ENCODE peak calls at places on chromosomes 1 and 21, in five cellular contexts. One of them, this sample, is unnamed. For H3K4me1, the result is how much of the 10 kb centered on the place peaks cover.

GRCh38 chr1:235304549-235305451 is 23.2 kb downstream of the ARID4B start:
- DNase-seq in IMR-90: peak
- DNase-seq in tibial nerve: no peak
- DNase-seq in testis: no peak
- DNase-seq in breast epithelium: no peak
- DNase-seq in this sample: no peak

GRCh38 chr1:47160716-47161115 is 23.5 kb downstream of the CYP4A22 start:
- DNase-seq in IMR-90: no peak
- DNase-seq in tibial nerve: no peak
- DNase-seq in testis: no peak
- DNase-seq in breast epithelium: no peak
- DNase-seq in this sample: no peak

GRCh38 chr1:245407983-245408382 is 253.2 kb downstream of the KIF26B start:
- DNase-seq in IMR-90: no peak
- DNase-seq in tibial nerve: no peak
- DNase-seq in testis: no peak
- DNase-seq in breast epithelium: no peak
- DNase-seq in this sample: no peak

GRCh38 chr1:243230914-243231313 is 24.2 kb downstream of the CEP170 start:
- DNase-seq in IMR-90: peak
- DNase-seq in tibial nerve: no peak
- DNase-seq in testis: no peak
- DNase-seq in breast epithelium: no peak
- DNase-seq in this sample: no peak

GRCh38 chr1:89199515-89199914 is 773 bp upstream of the GBP4 start:
- DNase-seq in IMR-90: no peak
- DNase-seq in tibial nerve: no peak
- DNase-seq in testis: no peak
- DNase-seq in breast epithelium: no peak
- DNase-seq in this sample: no peak

GRCh38 chr1:198113302-198113701 is 43.5 kb upstream of the NEK7 start:
- DNase-seq in IMR-90: peak
- DNase-seq in tibial nerve: no peak
- DNase-seq in testis: no peak
- DNase-seq in breast epithelium: no peak
- DNase-seq in this sample: no peak

GRCh38 chr1:25796807-25797458 is 3.1 kb upstream of the SELENON start:
- DNase-seq in IMR-90: peak
- DNase-seq in tibial nerve: peak
- DNase-seq in testis: peak
- DNase-seq in breast epithelium: peak
- DNase-seq in this sample: peak

GRCh38 chr1:28371011-28371378 is 1.5 kb downstream of the PHACTR4 start:
- DNase-seq in IMR-90: no peak
- DNase-seq in tibial nerve: no peak
- DNase-seq in testis: no peak
- DNase-seq in breast epithelium: no peak
- DNase-seq in this sample: no peak

GRCh38 chr1:25451903-25452302 is 21.2 kb downstream of the MACO1 start:
- DNase-seq in IMR-90: no peak
- DNase-seq in tibial nerve: no peak
- DNase-seq in testis: no peak
- DNase-seq in breast epithelium: no peak
- DNase-seq in this sample: no peak

GRCh38 chr1:6860401-6860800 is 75.1 kb downstream of the CAMTA1 start:
- DNase-seq in IMR-90: peak
- DNase-seq in tibial nerve: no peak
- DNase-seq in testis: no peak
- DNase-seq in breast epithelium: no peak
- DNase-seq in this sample: no peak

GRCh38 chr1:33640114-33640660 is 167.7 kb downstream of the ZSCAN20 start:
- DNase-seq in IMR-90: peak
- DNase-seq in tibial nerve: no peak
- DNase-seq in testis: no peak
- DNase-seq in breast epithelium: no peak
- DNase-seq in this sample: no peak

GRCh38 chr1:17251246-17251645 is 2.3 kb downstream of the PADI3 start:
- DNase-seq in IMR-90: no peak
- DNase-seq in tibial nerve: no peak
- DNase-seq in testis: no peak
- DNase-seq in breast epithelium: no peak
- DNase-seq in this sample: no peak

GRCh38 chr1:159977364-159978106 is 23.5 kb upstream of the SLAMF9 start:
- DNase-seq in IMR-90: no peak
- DNase-seq in tibial nerve: no peak
- DNase-seq in testis: no peak
- DNase-seq in breast epithelium: no peak
- DNase-seq in this sample: no peak

GRCh38 chr21:46183910-46184624 is at the start of gene SPATC1L:
- DNase-seq in IMR-90: peak
- DNase-seq in tibial nerve: peak
- DNase-seq in testis: peak
- DNase-seq in breast epithelium: no peak
- DNase-seq in this sample: peak

DNA sequence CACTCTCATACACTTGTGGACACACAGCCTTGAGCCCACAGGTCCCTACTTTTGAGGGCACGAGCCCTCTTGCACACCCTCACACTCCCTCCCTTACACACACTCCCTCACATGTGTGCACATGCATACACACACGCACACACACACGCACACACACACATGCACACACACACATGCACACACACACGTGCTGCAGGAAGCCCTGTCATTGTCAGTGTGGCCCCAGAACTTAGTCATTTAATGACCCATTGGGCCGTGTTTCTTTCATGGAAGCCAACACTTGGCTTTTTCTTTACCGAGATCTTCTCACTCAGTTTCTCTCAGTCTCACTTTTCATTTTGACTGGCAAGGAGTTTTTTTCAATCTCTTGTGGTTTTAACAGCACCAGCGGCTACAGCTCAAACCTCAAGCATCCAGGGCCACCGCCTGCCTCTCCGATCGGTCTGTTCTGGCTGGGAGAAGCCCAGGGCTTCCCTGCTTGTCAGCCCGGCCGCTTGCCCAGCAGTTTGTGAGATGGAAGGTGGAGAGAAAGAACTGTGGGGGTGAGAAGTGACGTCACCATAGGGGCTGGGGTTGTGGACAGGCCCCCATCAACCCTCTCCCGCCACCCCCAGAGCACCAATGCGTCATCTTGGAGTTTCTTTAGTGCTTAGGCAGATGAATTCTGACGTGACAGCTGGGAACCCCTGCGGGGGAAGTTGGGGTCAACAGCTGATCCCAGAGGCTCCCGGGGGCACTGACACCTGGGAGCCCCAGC is 15.8 kb upstream of the TNFRSF8 start:
- DNase-seq in IMR-90: peak
- DNase-seq in tibial nerve: no peak
- DNase-seq in testis: no peak
- DNase-seq in breast epithelium: no peak
- DNase-seq in this sample: peak
- TF ChIP-seq POLR2A in IMR-90: no peak
- TF ChIP-seq POLR2A in tibial nerve: no peak
- TF ChIP-seq POLR2A in testis: no peak
- TF ChIP-seq POLR2A in breast epithelium: no peak
- TF ChIP-seq POLR2A in this sample: no peak

DNA sequence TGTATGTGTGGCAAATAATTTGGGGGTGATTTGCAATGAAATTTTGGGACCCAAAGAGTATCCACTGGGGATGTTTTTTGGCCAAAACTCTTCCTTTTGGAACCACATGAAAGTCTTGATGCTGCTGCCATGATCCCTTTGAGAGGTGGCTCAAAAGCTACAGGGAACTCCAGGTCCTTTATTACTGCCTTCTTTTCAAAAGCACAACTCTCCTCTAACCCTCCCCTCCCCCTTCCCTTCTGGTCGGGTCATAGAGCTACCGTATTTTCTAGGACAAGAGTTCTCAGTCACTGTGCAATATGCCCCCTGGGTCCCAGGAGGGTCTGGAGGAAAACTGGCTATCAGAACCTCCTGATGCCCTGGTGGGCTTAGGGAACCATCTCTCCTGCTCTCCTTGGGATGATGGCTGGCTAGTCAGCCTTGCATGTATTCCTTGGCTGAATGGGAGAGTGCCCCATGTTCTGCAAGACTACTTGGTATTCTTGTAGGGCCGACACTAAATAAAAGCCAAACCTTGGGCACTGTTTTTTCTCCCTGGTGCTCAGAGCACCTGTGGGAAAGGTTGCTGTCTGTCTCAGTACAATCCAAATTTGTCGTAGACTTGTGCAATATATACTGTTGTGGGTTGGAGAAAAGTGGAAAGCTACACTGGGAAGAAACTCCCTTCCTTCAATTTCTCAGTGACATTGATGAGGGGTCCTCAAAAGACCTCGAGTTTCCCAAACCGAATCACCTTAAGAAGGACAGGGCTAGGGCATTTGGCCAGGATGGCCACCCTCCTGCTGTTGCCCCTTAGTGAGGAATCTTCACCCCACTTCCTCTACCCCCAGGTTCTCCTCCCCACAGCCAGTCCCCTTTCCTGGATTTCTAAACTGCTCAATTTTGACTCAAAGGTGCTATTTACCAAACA is 3.1 kb downstream of the BTG2 start:
- DNase-seq in IMR-90: no peak
- DNase-seq in tibial nerve: no peak
- DNase-seq in testis: no peak
- DNase-seq in breast epithelium: no peak
- DNase-seq in this sample: no peak
- H3K4me1 ChIP-seq in IMR-90: under half
- H3K4me1 ChIP-seq in tibial nerve: under half
- H3K4me1 ChIP-seq in testis: under half
- H3K4me1 ChIP-seq in breast epithelium: under half
- H3K4me1 ChIP-seq in this sample: under half

GRCh38 chr1:154862927-154863701 is 7.0 kb downstream of the KCNN3 start:
- DNase-seq in IMR-90: no peak
- DNase-seq in tibial nerve: no peak
- DNase-seq in testis: no peak
- DNase-seq in breast epithelium: no peak
- DNase-seq in this sample: no peak

GRCh38 chr1:154860154-154860870 is 9.8 kb downstream of the KCNN3 start:
- DNase-seq in IMR-90: no peak
- DNase-seq in tibial nerve: no peak
- DNase-seq in testis: no peak
- DNase-seq in breast epithelium: no peak
- DNase-seq in this sample: no peak

GRCh38 chr1:154863702-154864174 is 6.3 kb downstream of the KCNN3 start:
- DNase-seq in IMR-90: peak
- DNase-seq in tibial nerve: no peak
- DNase-seq in testis: no peak
- DNase-seq in breast epithelium: no peak
- DNase-seq in this sample: no peak

GRCh38 chr1:154859786-154860153 is 10.3 kb downstream of the KCNN3 start:
- DNase-seq in IMR-90: no peak
- DNase-seq in tibial nerve: no peak
- DNase-seq in testis: no peak
- DNase-seq in breast epithelium: no peak
- DNase-seq in this sample: no peak

DNA sequence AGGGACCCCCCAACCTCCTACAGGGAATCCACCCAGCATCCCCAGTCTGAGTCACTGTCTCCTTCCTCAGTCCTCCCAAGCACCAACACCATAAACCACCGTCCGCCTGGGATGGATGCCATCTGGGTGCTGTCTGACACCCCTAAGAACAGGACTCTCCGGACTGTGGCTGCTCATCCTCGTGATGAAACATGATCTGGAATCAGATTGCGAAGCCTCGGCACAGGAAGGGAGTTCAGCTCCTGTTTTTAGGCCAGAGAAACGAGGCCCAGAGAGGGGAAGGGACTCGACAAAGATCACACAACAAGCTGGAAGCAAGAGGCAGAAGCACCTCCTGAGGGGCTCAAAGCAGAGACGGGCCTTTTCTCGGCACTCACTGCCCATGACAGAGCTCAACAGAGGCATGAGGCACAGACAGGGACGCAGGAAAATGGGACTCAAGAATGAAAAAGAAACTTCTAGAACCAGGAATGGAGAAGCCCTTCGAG is 8.4 kb downstream of the KCNN3 start:
- DNase-seq in IMR-90: peak
- DNase-seq in tibial nerve: no peak
- DNase-seq in testis: no peak
- DNase-seq in breast epithelium: no peak
- DNase-seq in this sample: no peak
- TF ChIP-seq POLR2A in IMR-90: no peak
- TF ChIP-seq POLR2A in tibial nerve: no peak
- TF ChIP-seq POLR2A in testis: no peak
- TF ChIP-seq POLR2A in breast epithelium: no peak
- TF ChIP-seq POLR2A in this sample: no peak

DNA sequence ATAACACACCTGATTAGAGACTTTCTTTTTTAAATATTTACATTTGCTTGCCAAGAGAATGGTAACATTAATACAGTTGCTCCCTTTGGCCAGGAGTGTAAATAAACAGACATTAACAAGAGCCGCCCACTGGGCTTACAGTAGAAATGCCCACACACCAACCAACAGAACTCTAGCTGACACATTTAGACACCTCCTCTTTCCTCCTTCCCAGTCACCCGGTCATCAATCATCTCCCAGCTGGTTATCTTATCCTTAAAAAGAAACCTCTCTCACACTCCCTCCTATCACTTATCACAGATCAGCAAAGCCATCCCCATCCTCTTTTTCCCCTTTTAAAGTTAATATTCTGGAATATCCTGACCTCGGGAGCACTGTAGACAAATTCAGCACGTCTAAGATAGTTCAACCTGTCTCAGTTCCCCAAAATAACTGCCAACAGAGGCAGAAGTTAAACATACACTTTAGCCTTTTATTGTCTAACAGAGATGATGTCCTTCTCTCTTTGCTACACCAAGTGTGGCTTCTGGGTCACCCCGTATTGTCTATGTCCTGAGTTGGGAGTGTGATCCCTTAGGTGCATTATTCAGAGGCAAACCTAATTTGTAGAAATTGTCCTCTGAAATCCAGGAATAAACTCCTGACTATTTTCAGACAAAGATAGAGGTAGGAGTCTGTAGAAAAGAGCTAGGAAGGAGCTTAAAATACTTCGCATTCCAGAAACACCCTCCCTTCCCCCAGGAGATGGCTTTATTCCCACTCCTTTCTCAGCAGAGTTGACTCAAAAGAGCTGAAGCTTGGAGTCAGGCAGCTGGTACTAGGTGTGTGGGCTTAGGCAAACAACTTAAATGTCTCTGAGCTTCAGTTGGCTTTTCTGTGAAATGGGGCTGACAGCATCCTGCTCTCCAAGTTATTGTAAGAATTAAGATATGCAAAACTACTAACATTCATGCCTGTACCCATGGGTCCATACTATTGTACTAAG is 8.8 kb downstream of the MYCL start:
- DNase-seq in IMR-90: peak
- DNase-seq in tibial nerve: no peak
- DNase-seq in testis: no peak
- DNase-seq in breast epithelium: no peak
- DNase-seq in this sample: no peak
- H3K4me1 ChIP-seq in IMR-90: under half
- H3K4me1 ChIP-seq in tibial nerve: under half
- H3K4me1 ChIP-seq in testis: under half
- H3K4me1 ChIP-seq in breast epithelium: under half
- H3K4me1 ChIP-seq in this sample: under half

GRCh38 chr1:212977781-212978645 is 27.7 kb downstream of the VASH2 start:
- DNase-seq in IMR-90: peak
- DNase-seq in tibial nerve: no peak
- DNase-seq in testis: no peak
- DNase-seq in breast epithelium: no peak
- DNase-seq in this sample: no peak
- TF ChIP-seq POLR2A in IMR-90: no peak
- TF ChIP-seq POLR2A in tibial nerve: no peak
- TF ChIP-seq POLR2A in testis: no peak
- TF ChIP-seq POLR2A in breast epithelium: no peak
- TF ChIP-seq POLR2A in this sample: no peak

This sample was measured in Peyer's patch.